ENCODE peak calls at places on chromosomes 16 and 17, in nine cellular contexts. H, I, L, X, J, M, E, D and K are unnamed samples.

GRCh38 chr16:70753694-70754325 is 47.1 kb downstream of the VAC14 start:
- DNase-seq in L (no peak), X (no peak), J (no peak), M (no peak), D (no peak), I (no peak), E (no peak), H (no peak), K (no peak)

GRCh38 chr16:56830669-56831068 is 34.3 kb upstream of the SLC12A3 start:
- DNase-seq in I (no peak), L (no peak), X (no peak), J (no peak), M (no peak), E (no peak), D (no peak), H (no peak), K (no peak)

GRCh38 chr16:12719972-12720371 is 83.7 kb downstream of the CPPED1 start:
- DNase-seq in J (no peak), M (no peak), I (no peak), X (no peak), D (no peak), H (no peak), E (no peak), L (no peak), K (no peak)

GRCh38 chr16:29909398-29909797 is 9.1 kb downstream of the ASPHD1 start:
- DNase-seq in H (no peak), X (no peak), J (no peak), L (no peak), D (no peak), M (no peak), I (no peak), E (no peak), K (no peak)

GRCh38 chr16:89452925-89453324 is 37.4 kb downstream of the ANKRD11 start:
- DNase-seq in L (no peak), M (no peak), H (no peak), D (no peak), E (no peak), I (no peak), J (no peak), X (no peak), K (no peak)

GRCh38 chr17:75010683-75011406 is 1.6 kb upstream of the MRPL58 start:
- DNase-seq in J (peak), H (peak), E (no peak), I (peak), L (no peak), M (peak), D (no peak), X (peak), K (peak)

GRCh38 chr16:85315871-85316270 is 203.6 kb upstream of the CIBAR2 start:
- DNase-seq in D (no peak), H (no peak), E (no peak), M (no peak), I (no peak), X (no peak), J (no peak), L (no peak), K (no peak)

GRCh38 chr16:81694494-81695285 is 84.4 kb upstream of the PLCG2 start:
- DNase-seq in X (no peak), J (no peak), H (no peak), M (no peak), D (no peak), I (no peak), E (peak), L (no peak), K (no peak)

GRCh38 chr17:78979780-78980623 is at the start of gene LGALS3BP:
- DNase-seq in M (peak), I (peak), D (peak), H (peak), E (peak), L (peak), J (peak), X (peak), K (peak)

GRCh38 chr17:39027037-39027436 is 59.8 kb upstream of the FBXO47 start:
- DNase-seq in J (peak), I (peak), H (peak), M (peak), X (peak), D (peak), E (peak), L (peak), K (peak)

DNA sequence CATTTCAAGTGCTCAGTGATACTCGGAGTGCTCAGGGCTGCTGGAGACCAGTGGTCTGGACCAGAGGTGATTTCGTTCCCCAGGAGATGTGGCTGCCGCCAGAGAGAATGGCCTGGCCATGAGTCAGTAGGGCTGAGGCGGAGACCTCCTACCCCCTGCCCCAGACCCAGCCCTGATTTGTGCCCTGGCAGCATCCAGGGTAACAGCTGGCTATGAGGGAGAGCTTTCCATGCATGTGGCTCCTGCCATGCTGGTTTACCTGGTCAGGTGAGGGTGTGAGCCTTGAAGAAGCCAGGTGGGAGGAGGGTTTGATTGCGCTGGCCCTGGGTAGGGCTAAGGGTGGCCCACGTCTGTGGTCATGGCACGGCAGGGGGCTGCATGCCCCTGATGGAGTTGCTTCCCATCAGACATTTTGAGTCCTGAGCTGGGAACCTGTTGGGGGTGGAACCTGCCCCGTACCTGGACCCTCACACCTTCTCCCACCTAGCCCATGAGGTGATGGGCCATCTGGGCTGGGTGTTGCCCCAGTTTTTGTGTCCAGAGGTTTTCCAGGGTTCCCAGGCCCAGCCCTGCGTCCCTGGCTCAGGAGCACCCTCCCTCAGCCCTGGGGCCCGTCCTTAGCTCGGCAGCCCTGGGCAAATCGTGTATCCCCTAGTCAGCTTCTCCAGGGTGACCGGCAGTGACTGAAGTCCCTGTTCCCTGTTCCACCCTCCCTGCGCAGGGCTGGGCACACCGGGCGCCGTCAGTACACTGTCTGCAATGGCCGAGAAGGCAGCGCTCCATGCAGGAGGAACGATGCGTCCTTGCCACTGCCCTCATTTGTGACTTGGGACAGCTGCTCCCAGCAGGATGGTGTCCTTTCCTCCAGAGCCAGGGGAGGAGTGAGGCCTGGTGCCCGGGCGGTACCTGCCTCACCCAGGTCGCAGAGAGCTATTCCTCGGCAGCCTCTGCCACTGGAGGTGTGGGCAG is 9.0 kb upstream of the CSNK1D start:
- DNase-seq in D (no peak), E (no peak), X (no peak), M (no peak), I (no peak), H (no peak), J (no peak), L (no peak), K (no peak)
- H3K27ac ChIP-seq in D (peak), E (no peak), X (no peak), M (no peak), I (no peak), H (no peak), J (no peak), L (peak), K (peak)

GRCh38 chr17:76670020-76670707 is 26.6 kb upstream of the ST6GALNAC1 start:
- DNase-seq in E (no peak), H (peak), M (no peak), I (no peak), J (peak), L (no peak), X (no peak), D (no peak), K (peak)
- H3K4me3 ChIP-seq in E (no peak), H (no peak), M (no peak), I (no peak), J (no peak), L (no peak), X (no peak), D (no peak), K (no peak)

DNA sequence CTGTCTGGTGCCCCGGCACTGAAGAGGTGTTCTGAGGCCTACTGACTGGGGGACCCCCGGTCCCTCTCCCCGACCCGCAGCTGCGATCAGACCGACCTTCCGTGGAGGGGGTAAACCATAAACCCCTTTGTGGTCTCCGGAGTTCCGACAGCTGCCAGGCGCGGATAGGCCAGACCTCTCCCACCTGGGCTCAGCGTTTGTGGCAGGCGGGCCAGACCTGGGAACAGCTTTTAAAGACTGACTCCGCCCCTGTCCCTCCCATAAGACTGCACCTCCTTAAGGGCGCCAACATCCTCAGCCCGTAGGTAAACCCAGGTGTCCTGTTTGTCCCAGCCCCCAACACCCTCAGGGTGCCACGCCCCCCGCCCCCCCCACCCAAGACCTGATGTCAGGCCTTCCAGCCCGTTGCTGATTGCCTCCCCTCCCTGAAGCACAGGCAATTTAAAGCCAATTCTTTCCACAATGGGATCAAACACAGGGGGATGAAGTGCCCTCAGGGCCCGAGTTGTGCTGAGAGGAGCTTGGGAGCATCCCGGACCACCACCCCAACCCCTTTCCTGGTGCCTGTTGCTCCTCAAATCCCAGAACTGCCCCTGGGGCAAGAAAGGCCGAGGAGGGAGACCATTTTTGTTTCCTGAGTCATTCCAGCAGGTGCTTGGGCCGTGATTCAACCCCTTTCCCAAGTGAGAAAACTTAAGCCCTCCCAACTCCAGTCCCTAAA is at the start of gene SOX15:
- DNase-seq in I (no peak), J (no peak), E (no peak), H (no peak), X (no peak), D (peak), L (no peak), M (no peak), K (no peak)
- TF ChIP-seq POLR2A in I (no peak), J (no peak), E (no peak), H (no peak), X (no peak), D (peak), L (no peak), M (no peak), K (no peak)

GRCh38 chr16:2467301-2468141 is 3.6 kb upstream of the NTN3 start:
- DNase-seq in J (peak), I (peak), M (peak), D (peak), X (peak), H (peak), L (peak), E (peak), K (peak)
- H3K27ac ChIP-seq in J (peak), I (peak), M (no peak), D (peak), X (no peak), H (peak), L (peak), E (peak), K (no peak)

DNA sequence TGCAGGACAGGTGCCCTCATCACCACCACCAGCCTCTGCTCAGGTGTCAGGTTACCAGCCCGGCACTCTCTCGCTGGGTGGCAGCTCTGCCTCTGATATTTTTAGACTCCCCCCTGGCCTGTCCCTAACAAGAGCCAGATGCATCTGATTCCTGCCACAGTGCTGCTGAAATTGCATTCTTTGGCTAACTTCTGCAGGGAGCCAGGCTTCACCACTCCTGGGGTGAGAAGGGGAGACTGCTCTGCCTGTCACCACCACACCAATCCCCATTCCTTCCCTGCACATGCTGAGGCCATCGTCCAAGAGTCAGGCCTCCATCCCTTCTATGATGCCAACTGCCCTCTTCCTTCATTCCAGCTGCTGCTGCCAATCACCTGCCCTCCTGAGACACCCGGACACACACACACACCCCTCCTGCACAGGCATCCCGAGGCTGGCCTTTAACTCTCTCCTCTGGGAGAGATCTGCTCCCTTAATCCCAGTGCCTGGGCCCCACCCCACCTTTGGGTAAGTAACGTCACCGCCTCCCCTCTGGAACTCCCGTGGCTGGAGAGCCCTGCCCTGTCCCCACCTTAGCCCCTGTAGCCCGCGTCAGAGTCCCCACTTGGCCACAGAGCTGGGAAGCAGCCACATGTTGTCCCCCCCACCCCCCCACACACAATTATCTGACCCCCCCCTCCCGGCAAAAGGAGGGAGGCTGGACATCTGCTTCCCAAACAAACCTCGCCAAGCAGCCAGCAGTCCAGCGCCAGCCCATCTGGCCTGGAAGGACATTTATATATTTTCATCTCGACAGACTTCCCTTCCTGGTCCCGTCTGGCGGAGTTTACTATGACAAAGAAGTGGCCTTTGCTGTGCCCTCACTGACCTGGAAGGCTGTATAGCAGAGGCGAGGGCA is 2.8 kb downstream of the EMP2 start:
- DNase-seq in I (peak), E (no peak), D (no peak), L (no peak), H (no peak), M (no peak), J (no peak), X (peak), K (no peak)
- H3K4me3 ChIP-seq in I (no peak), E (no peak), D (peak), L (no peak), H (peak), M (peak), J (no peak), X (peak), K (no peak)

GRCh38 chr17:28860363-28860808 is 5.6 kb downstream of the ERAL1 start:
- DNase-seq in L (no peak), I (no peak), E (no peak), M (no peak), X (no peak), J (no peak), D (no peak), H (no peak), K (no peak)

GRCh38 chr17:28862497-28862896 is 7.7 kb downstream of the ERAL1 start:
- DNase-seq in L (no peak), X (no peak), E (no peak), M (no peak), H (no peak), D (no peak), I (no peak), J (no peak), K (no peak)

GRCh38 chr17:28864991-28865849 is 10.4 kb downstream of the ERAL1 start:
- DNase-seq in M (no peak), D (no peak), E (no peak), I (peak), X (no peak), J (peak), H (peak), L (no peak), K (no peak)

GRCh38 chr17:28857848-28858360 is 3.1 kb downstream of the ERAL1 start:
- DNase-seq in X (no peak), M (no peak), H (no peak), E (no peak), I (no peak), L (no peak), D (no peak), J (no peak), K (no peak)

GRCh38 chr17:28861393-28862203 is 6.8 kb downstream of the ERAL1 start:
- DNase-seq in D (no peak), L (no peak), J (peak), M (no peak), I (peak), E (no peak), H (no peak), X (no peak), K (no peak)
- TF ChIP-seq POLR2A in D (no peak), L (no peak), J (peak), M (no peak), I (no peak), E (no peak), H (no peak), X (no peak), K (no peak)

GRCh38 chr16:87492241-87492635 is 586 bp downstream of the ZCCHC14 start:
- DNase-seq in H (no peak), M (no peak), X (no peak), J (no peak), D (no peak), I (no peak), E (no peak), L (no peak), K (no peak)

GRCh38 chr16:87487361-87487924 is 5.4 kb downstream of the ZCCHC14 start:
- DNase-seq in X (peak), E (peak), H (peak), I (peak), D (no peak), J (peak), M (no peak), L (no peak), K (peak)

GRCh38 chr16:87489434-87490045 is 3.3 kb downstream of the ZCCHC14 start:
- DNase-seq in I (no peak), D (no peak), H (no peak), J (no peak), M (no peak), X (no peak), E (no peak), L (no peak), K (no peak)

GRCh38 chr16:87492721-87493554 is at the start of gene ZCCHC14:
- DNase-seq in X (peak), E (peak), I (peak), L (peak), H (peak), D (peak), M (peak), J (peak), K (peak)

DNA sequence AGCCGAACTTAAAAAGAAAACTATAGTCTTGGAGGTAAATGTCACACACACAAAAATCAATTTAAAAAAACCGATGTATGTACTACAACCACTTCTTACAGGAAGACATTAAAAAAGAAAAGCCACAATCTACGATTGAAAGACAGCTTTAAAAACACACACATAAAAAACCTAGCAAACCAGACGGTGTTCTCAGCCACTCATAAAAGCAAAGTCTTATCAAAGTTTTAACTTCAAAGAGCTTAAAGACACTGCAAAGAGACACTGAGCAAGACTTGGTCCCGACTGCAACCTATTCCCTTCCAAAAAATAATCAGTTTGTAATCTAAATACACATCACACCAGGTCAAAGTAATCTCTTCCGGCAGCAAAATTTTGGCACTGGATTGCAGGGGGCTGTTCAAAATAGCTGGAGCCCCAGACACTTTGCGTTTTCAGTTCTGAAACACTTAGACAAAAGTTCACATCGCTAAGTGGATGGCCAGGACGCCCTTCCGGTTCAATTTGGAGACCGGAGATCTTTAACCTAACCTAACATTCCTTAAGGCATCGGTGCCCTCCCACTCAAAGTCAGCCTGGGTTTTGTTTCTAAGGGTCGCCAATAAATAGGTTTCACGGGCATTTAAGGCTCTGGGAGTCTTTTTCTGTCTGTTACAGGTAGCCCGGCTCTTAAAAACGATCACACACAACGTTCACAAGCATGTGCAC is 2.6 kb downstream of the ZCCHC14 start:
- DNase-seq in M (no peak), J (no peak), H (no peak), E (peak), D (no peak), I (no peak), L (no peak), X (no peak), K (no peak)
- H3K27ac ChIP-seq in M (no peak), J (peak), H (peak), E (no peak), D (no peak), I (peak), L (no peak), X (peak), K (peak)